ENCODE peak calls at places on chromosomes 11 and 22, in five cellular contexts. K is activated gamma-delta T cell treated with Interleukin-2 at 50 U/mL for 16 hours; Q is T-helper 2 cell; B is CD4-positive, alpha-beta memory T cell; Y is activated CD8-positive, alpha-beta memory T cell treated with anti-CD3 and anti-CD28 coated beads, Interleukin-2, amount 50 U/mL, for 48 hours. W is an unnamed sample.

GRCh38 chr22:23382796-23383195 is 197.3 kb downstream of the IGLL1 start:
- DNase-seq in K (no peak), Q (no peak), B (no peak), Y (no peak), W (no peak)

GRCh38 chr22:31947296-31947695 is 3.0 kb downstream of the YWHAH start:
- DNase-seq in K (peak; percentile 37), Q (no peak), B (peak; percentile 60), Y (no peak), W (no peak)

GRCh38 chr11:87451400-87451799 is 413.7 kb downstream of the TMEM135 start:
- DNase-seq in K (no peak), Q (no peak), B (no peak), Y (no peak), W (no peak)

GRCh38 chr11:93081694-93082093 is 112.2 kb downstream of the MTNR1B start:
- DNase-seq in K (no peak), Q (no peak), B (no peak), Y (no peak), W (no peak)

GRCh38 chr22:27419473-27419872 is 382.1 kb downstream of the MN1 start:
- DNase-seq in K (no peak), Q (no peak), B (no peak), Y (no peak), W (peak; percentile 6)

GRCh38 chr11:76668362-76669155 is 2.0 kb downstream of the LRRC32 start:
- DNase-seq in K (no peak), Q (no peak), B (no peak), Y (no peak), W (no peak)

GRCh38 chr11:120603071-120603470 is 91.5 kb downstream of the GRIK4 start:
- DNase-seq in K (no peak), Q (no peak), B (no peak), Y (no peak), W (no peak)

GRCh38 chr22:21652010-21652546 is 10.0 kb downstream of the SDF2L1 start:
- DNase-seq in K (peak; percentile 74), Q (peak; percentile 73), B (peak; percentile 79), Y (peak; percentile 95), W (peak; percentile 28)

GRCh38 chr11:74696932-74697687 is 34.1 kb downstream of the CHRDL2 start:
- DNase-seq in K (no peak), Q (no peak), B (no peak), Y (no peak), W (no peak)

GRCh38 chr11:61111060-61111435 is 8.8 kb downstream of the CD5 start:
- DNase-seq in K (no peak), Q (no peak), B (no peak), Y (no peak), W (no peak)

GRCh38 chr22:43186272-43187170 is at the start of gene TTLL12:
- DNase-seq in K (peak; percentile 54), Q (peak; percentile 52), B (peak; percentile 71), Y (peak; percentile 79), W (no peak)

GRCh38 chr11:119531623-119532022 is 108.7 kb upstream of the THY1 start:
- DNase-seq in K (no peak), Q (no peak), B (no peak), Y (no peak), W (no peak)

GRCh38 chr11:79783833-79784232 is 343.0 kb upstream of the TENM4 start:
- DNase-seq in K (no peak), Q (no peak), B (no peak), Y (no peak), W (no peak)

GRCh38 chr11:2509481-2510001 is 64.7 kb downstream of the KCNQ1 start:
- DNase-seq in K (no peak), Q (peak; percentile 2), B (no peak), Y (peak; percentile 46), W (no peak)

GRCh38 chr11:72338741-72339140 is 94.8 kb upstream of the PHOX2A start:
- DNase-seq in K (no peak), Q (no peak), B (no peak), Y (no peak), W (peak; percentile 41)

GRCh38 chr11:19934828-19935259 is 222.2 kb downstream of the NAV2 start:
- DNase-seq in K (no peak), Q (no peak), B (no peak), Y (no peak), W (peak; percentile 85)

GRCh38 chr22:19932367-19933206 is 9.0 kb upstream of the COMT start:
- DNase-seq in K (no peak), Q (no peak), B (no peak), Y (no peak), W (no peak)

GRCh38 chr11:115895594-115895993 is 391.4 kb upstream of the CADM1 start:
- DNase-seq in K (no peak), Q (no peak), B (no peak), Y (no peak), W (no peak)

GRCh38 chr11:133947298-133947905 is 9.4 kb downstream of the IGSF9B start:
- DNase-seq in K (peak; percentile 53), Q (peak; percentile 31), B (peak; percentile 78), Y (peak; percentile 82), W (peak; percentile 46)

GRCh38 chr11:3050386-3051325 is 6.6 kb downstream of the CARS1 start:
- DNase-seq in K (no peak), Q (no peak), B (no peak), Y (no peak), W (no peak)

GRCh38 chr22:38244106-38244505 is 28.7 kb downstream of the TMEM184B start:
- DNase-seq in K (no peak), Q (no peak), B (no peak), Y (no peak), W (no peak)

GRCh38 chr11:102062106-102062505 is 14.9 kb downstream of the CFAP300 start:
- DNase-seq in K (no peak), Q (no peak), B (no peak), Y (no peak), W (no peak)

GRCh38 chr11:125412509-125412908 is 83.6 kb downstream of the FEZ1 start:
- DNase-seq in K (no peak), Q (no peak), B (no peak), Y (no peak), W (no peak)

GRCh38 chr11:115134886-115135285 is 369.3 kb downstream of the CADM1 start:
- DNase-seq in K (no peak), Q (no peak), B (no peak), Y (no peak), W (no peak)

GRCh38 chr11:120514541-120515121 is 3.1 kb downstream of the GRIK4 start:
- DNase-seq in K (no peak), Q (no peak), B (no peak), Y (no peak), W (no peak)

GRCh38 chr11:36478700-36479329 is 31.3 kb downstream of the TRAF6 start:
- DNase-seq in K (no peak), Q (no peak), B (peak; percentile 37), Y (no peak), W (peak; percentile 66)

GRCh38 chr11:120270386-120270785 is 30.4 kb downstream of the POU2F3 start:
- DNase-seq in K (no peak), Q (no peak), B (no peak), Y (no peak), W (no peak)

GRCh38 chr11:62983536-62984199 is 1.1 kb downstream of the SLC22A6 start:
- DNase-seq in K (no peak), Q (no peak), B (no peak), Y (no peak), W (no peak)

GRCh38 chr22:44454113-44454769 is 43.8 kb downstream of the RTL6 start:
- DNase-seq in K (no peak), Q (no peak), B (no peak), Y (peak; percentile 41), W (no peak)

GRCh38 chr11:28984216-28984615 is 876.0 kb downstream of the METTL15 start:
- DNase-seq in K (no peak), Q (no peak), B (no peak), Y (no peak), W (no peak)

GRCh38 chr11:84234462-84235202 is 948.5 kb upstream of the CCDC90B start:
- DNase-seq in K (no peak), Q (no peak), B (no peak), Y (no peak), W (no peak)

GRCh38 chr11:7480132-7480531 is 5.2 kb upstream of the OLFML1 start:
- DNase-seq in K (no peak), Q (no peak), B (no peak), Y (no peak), W (no peak)